ENCODE peak calls at places on chromosome 17, in nine cellular contexts. Y is T47D; U is T-helper 1 cell; Z is IMR-90; P is DMS 273 treated with DMSO at 0.1 percent for 48 hours; E is mesothelial cell of epicardium; G is HS-5; Q is hypothalamus; T is stimulated activated CD4-positive, alpha-beta T cell treated with anti-CD3 and anti-CD28 coated beads, Interleukin-1b, Interleukin-23, amount 100 ng/mL, for 1 hour. M is an unnamed sample.
A peak's percentile ranks its signal among the peaks of the same experiment; 100 is the strongest.

GRCh38 chr17:57672971-57673370 is 72.1 kb downstream of the CCDC182 start:
- DNase-seq in T (no peak), P (no peak), U (no peak), E (peak; percentile 37), Y (no peak), Q (no peak), G (no peak), Z (no peak), M (no peak)

GRCh38 chr17:36978810-36979584 is 30.2 kb downstream of the AATF start:
- DNase-seq in P (no peak), Y (no peak), Q (no peak), E (no peak), T (no peak), U (no peak), Z (no peak), G (no peak), M (no peak)

GRCh38 chr17:83186226-83186625 is 106.8 kb downstream of the METRNL start:
- DNase-seq in G (no peak), E (peak; percentile 39), T (no peak), Y (no peak), P (no peak), Q (no peak), U (no peak), Z (no peak), M (no peak)

GRCh38 chr17:74643826-74644225 is 20.3 kb upstream of the CD300E start:
- DNase-seq in G (no peak), Q (no peak), Y (no peak), T (no peak), P (no peak), Z (no peak), U (no peak), E (no peak), M (no peak)

GRCh38 chr17:54899721-54900456 is 763 bp upstream of the TOM1L1 start:
- DNase-seq in Q (no peak), U (no peak), Y (no peak), P (no peak), Z (peak; percentile 4), G (no peak), T (no peak), E (no peak), M (no peak)

GRCh38 chr17:22203208-22203715 is 510.9 kb downstream of the KCNJ18 start:
- DNase-seq in P (no peak), Y (no peak), T (no peak), E (no peak), G (no peak), Q (no peak), U (no peak), Z (no peak), M (no peak)

GRCh38 chr17:16378631-16379282 is 2.1 kb upstream of the UBB start:
- DNase-seq in T (no peak), P (no peak), G (no peak), U (no peak), Y (no peak), Z (no peak), Q (no peak), E (no peak), M (no peak)

GRCh38 chr17:72945468-72945867 is 147.0 kb downstream of the SLC39A11 start:
- DNase-seq in U (no peak), G (no peak), E (no peak), Y (no peak), P (no peak), Z (no peak), T (no peak), Q (no peak), M (no peak)

GRCh38 chr17:31061678-31062077 is 33.1 kb upstream of the NF1 start:
- DNase-seq in Y (no peak), Q (no peak), P (peak; percentile 3), Z (no peak), U (no peak), E (peak; percentile 19), T (no peak), G (no peak), M (no peak)